ENCODE peak calls at places on chromosomes 2 and 18, in eight cellular contexts. One of them, this sample, is unnamed.

GRCh38 chr2:26691881-26692813 is at the start of gene KCNK3:
- DNase-seq in caudate nucleus: peak; percentile 13
- DNase-seq in thoracic aorta: peak; percentile 56
- DNase-seq in putamen: no peak
- DNase-seq in neural progenitor cell: peak; percentile 92
- DNase-seq in CD4-positive, alpha-beta T cell: peak; percentile 33
- DNase-seq in NCI-H226: peak; percentile 20
- DNase-seq in psoas muscle: peak; percentile 63
- DNase-seq in this sample: no peak

GRCh38 chr2:157692768-157693167 is 64.1 kb upstream of the ACVR1C start:
- DNase-seq in putamen: no peak
- DNase-seq in caudate nucleus: no peak
- DNase-seq in CD4-positive, alpha-beta T cell: no peak
- DNase-seq in neural progenitor cell: no peak
- DNase-seq in psoas muscle: peak; percentile 66
- DNase-seq in thoracic aorta: no peak
- DNase-seq in NCI-H226: peak; percentile 86
- DNase-seq in this sample: no peak

GRCh38 chr2:69493268-69493667 is 56.0 kb upstream of the NFU1 start:
- DNase-seq in psoas muscle: no peak
- DNase-seq in NCI-H226: no peak
- DNase-seq in putamen: peak; percentile 47
- DNase-seq in caudate nucleus: peak; percentile 14
- DNase-seq in CD4-positive, alpha-beta T cell: no peak
- DNase-seq in neural progenitor cell: peak; percentile 12
- DNase-seq in thoracic aorta: no peak
- DNase-seq in this sample: no peak

GRCh38 chr2:97911210-97911921 is 84.4 kb downstream of the TMEM131 start:
- DNase-seq in thoracic aorta: no peak
- DNase-seq in psoas muscle: no peak
- DNase-seq in putamen: no peak
- DNase-seq in caudate nucleus: no peak
- DNase-seq in neural progenitor cell: no peak
- DNase-seq in CD4-positive, alpha-beta T cell: no peak
- DNase-seq in NCI-H226: peak; percentile 80
- DNase-seq in this sample: no peak

GRCh38 chr2:101223814-101224231 is 28.9 kb upstream of the CNOT11 start:
- DNase-seq in NCI-H226: no peak
- DNase-seq in putamen: no peak
- DNase-seq in thoracic aorta: no peak
- DNase-seq in CD4-positive, alpha-beta T cell: peak; percentile 22
- DNase-seq in caudate nucleus: no peak
- DNase-seq in psoas muscle: no peak
- DNase-seq in neural progenitor cell: no peak
- DNase-seq in this sample: no peak

GRCh38 chr18:75304678-75305557 is 94.3 kb downstream of the TSHZ1 start:
- DNase-seq in neural progenitor cell: no peak
- DNase-seq in thoracic aorta: no peak
- DNase-seq in putamen: no peak
- DNase-seq in CD4-positive, alpha-beta T cell: no peak
- DNase-seq in caudate nucleus: no peak
- DNase-seq in NCI-H226: no peak
- DNase-seq in psoas muscle: no peak
- DNase-seq in this sample: no peak

GRCh38 chr2:24210723-24211122 is 35.9 kb downstream of the FAM228A start:
- DNase-seq in psoas muscle: no peak
- DNase-seq in NCI-H226: no peak
- DNase-seq in putamen: no peak
- DNase-seq in CD4-positive, alpha-beta T cell: no peak
- DNase-seq in thoracic aorta: no peak
- DNase-seq in neural progenitor cell: no peak
- DNase-seq in caudate nucleus: no peak
- DNase-seq in this sample: no peak

GRCh38 chr2:58237741-58238140 is 3.4 kb downstream of the FANCL start:
- DNase-seq in caudate nucleus: no peak
- DNase-seq in thoracic aorta: no peak
- DNase-seq in CD4-positive, alpha-beta T cell: no peak
- DNase-seq in psoas muscle: no peak
- DNase-seq in putamen: no peak
- DNase-seq in NCI-H226: no peak
- DNase-seq in neural progenitor cell: peak; percentile 25
- DNase-seq in this sample: no peak

GRCh38 chr2:86440631-86441391 is at the start of gene KDM3A:
- DNase-seq in putamen: peak; percentile 99
- DNase-seq in psoas muscle: peak; percentile 100
- DNase-seq in NCI-H226: peak; percentile 98
- DNase-seq in thoracic aorta: peak; percentile 97
- DNase-seq in caudate nucleus: peak; percentile 97
- DNase-seq in CD4-positive, alpha-beta T cell: peak; percentile 98
- DNase-seq in neural progenitor cell: peak; percentile 99
- DNase-seq in this sample: peak; percentile 98

GRCh38 chr2:47038656-47039501 is 116.2 kb downstream of the STPG4 start:
- DNase-seq in thoracic aorta: no peak
- DNase-seq in CD4-positive, alpha-beta T cell: no peak
- DNase-seq in NCI-H226: peak; percentile 92
- DNase-seq in psoas muscle: no peak
- DNase-seq in neural progenitor cell: no peak
- DNase-seq in caudate nucleus: no peak
- DNase-seq in putamen: peak; percentile 71
- DNase-seq in this sample: no peak

GRCh38 chr2:27638709-27639108 is 9.9 kb downstream of the GPN1 start:
- DNase-seq in neural progenitor cell: no peak
- DNase-seq in thoracic aorta: no peak
- DNase-seq in CD4-positive, alpha-beta T cell: no peak
- DNase-seq in NCI-H226: peak; percentile 81
- DNase-seq in psoas muscle: no peak
- DNase-seq in putamen: no peak
- DNase-seq in caudate nucleus: no peak
- DNase-seq in this sample: no peak

GRCh38 chr2:15313657-15314056 is 247.5 kb downstream of the NBAS start:
- DNase-seq in neural progenitor cell: no peak
- DNase-seq in NCI-H226: peak; percentile 52
- DNase-seq in caudate nucleus: no peak
- DNase-seq in thoracic aorta: no peak
- DNase-seq in psoas muscle: no peak
- DNase-seq in putamen: no peak
- DNase-seq in CD4-positive, alpha-beta T cell: no peak
- DNase-seq in this sample: no peak